ENCODE peak calls at places on chromosome 2, in seven cellular contexts. One of them, this sample, is unnamed.

GRCh38 chr2:61720911-61721310 is 132.9 kb downstream of the FAM161A start:
- DNase-seq in activated naive CD4-positive, alpha-beta T cell treated with anti-CD3 and anti-CD28 coated beads, Interleukin-2, amount 10 ng/mL, durations not matched to agents 7 days and 5 days: no peak
- DNase-seq in stimulated activated CD8-positive, alpha-beta memory T cell treated with anti-CD3 and anti-CD28 coated beads, Interleukin-7, amount 100 ng/mL, for 48 hours: no peak
- DNase-seq in NCI-H2029 treated with DMSO at 0.1 percent for 48 hours: no peak
- DNase-seq in NCI-H1048: no peak
- DNase-seq in A172: no peak
- DNase-seq in NCI-H1417: no peak
- DNase-seq in this sample: no peak

GRCh38 chr2:134301099-134301970 is 47.5 kb downstream of the MGAT5 start:
- DNase-seq in activated naive CD4-positive, alpha-beta T cell treated with anti-CD3 and anti-CD28 coated beads, Interleukin-2, amount 10 ng/mL, durations not matched to agents 7 days and 5 days: no peak
- DNase-seq in stimulated activated CD8-positive, alpha-beta memory T cell treated with anti-CD3 and anti-CD28 coated beads, Interleukin-7, amount 100 ng/mL, for 48 hours: no peak
- DNase-seq in NCI-H2029 treated with DMSO at 0.1 percent for 48 hours: no peak
- DNase-seq in NCI-H1048: no peak
- DNase-seq in A172: peak
- DNase-seq in NCI-H1417: no peak
- DNase-seq in this sample: peak

GRCh38 chr2:46275995-46276394 is 21.2 kb upstream of the EPAS1 start:
- DNase-seq in activated naive CD4-positive, alpha-beta T cell treated with anti-CD3 and anti-CD28 coated beads, Interleukin-2, amount 10 ng/mL, durations not matched to agents 7 days and 5 days: peak
- DNase-seq in stimulated activated CD8-positive, alpha-beta memory T cell treated with anti-CD3 and anti-CD28 coated beads, Interleukin-7, amount 100 ng/mL, for 48 hours: no peak
- DNase-seq in NCI-H2029 treated with DMSO at 0.1 percent for 48 hours: no peak
- DNase-seq in NCI-H1048: no peak
- DNase-seq in A172: no peak
- DNase-seq in NCI-H1417: no peak
- DNase-seq in this sample: no peak

GRCh38 chr2:191959209-191959608 is 112.3 kb upstream of the CAVIN2 start:
- DNase-seq in activated naive CD4-positive, alpha-beta T cell treated with anti-CD3 and anti-CD28 coated beads, Interleukin-2, amount 10 ng/mL, durations not matched to agents 7 days and 5 days: no peak
- DNase-seq in stimulated activated CD8-positive, alpha-beta memory T cell treated with anti-CD3 and anti-CD28 coated beads, Interleukin-7, amount 100 ng/mL, for 48 hours: no peak
- DNase-seq in NCI-H2029 treated with DMSO at 0.1 percent for 48 hours: peak
- DNase-seq in NCI-H1048: no peak
- DNase-seq in A172: no peak
- DNase-seq in NCI-H1417: peak
- DNase-seq in this sample: no peak

GRCh38 chr2:130814931-130815680 is 21.6 kb upstream of the ARHGEF4 start:
- DNase-seq in activated naive CD4-positive, alpha-beta T cell treated with anti-CD3 and anti-CD28 coated beads, Interleukin-2, amount 10 ng/mL, durations not matched to agents 7 days and 5 days: no peak
- DNase-seq in stimulated activated CD8-positive, alpha-beta memory T cell treated with anti-CD3 and anti-CD28 coated beads, Interleukin-7, amount 100 ng/mL, for 48 hours: no peak
- DNase-seq in NCI-H2029 treated with DMSO at 0.1 percent for 48 hours: no peak
- DNase-seq in NCI-H1048: no peak
- DNase-seq in A172: no peak
- DNase-seq in NCI-H1417: no peak
- DNase-seq in this sample: no peak

GRCh38 chr2:241502281-241502680 is 6.1 kb downstream of the STK25 start:
- DNase-seq in activated naive CD4-positive, alpha-beta T cell treated with anti-CD3 and anti-CD28 coated beads, Interleukin-2, amount 10 ng/mL, durations not matched to agents 7 days and 5 days: no peak
- DNase-seq in stimulated activated CD8-positive, alpha-beta memory T cell treated with anti-CD3 and anti-CD28 coated beads, Interleukin-7, amount 100 ng/mL, for 48 hours: no peak
- DNase-seq in NCI-H2029 treated with DMSO at 0.1 percent for 48 hours: no peak
- DNase-seq in NCI-H1048: no peak
- DNase-seq in A172: no peak
- DNase-seq in NCI-H1417: no peak
- DNase-seq in this sample: no peak

GRCh38 chr2:3257166-3257565 is 120.5 kb downstream of the EIPR1 start:
- DNase-seq in activated naive CD4-positive, alpha-beta T cell treated with anti-CD3 and anti-CD28 coated beads, Interleukin-2, amount 10 ng/mL, durations not matched to agents 7 days and 5 days: no peak
- DNase-seq in stimulated activated CD8-positive, alpha-beta memory T cell treated with anti-CD3 and anti-CD28 coated beads, Interleukin-7, amount 100 ng/mL, for 48 hours: no peak
- DNase-seq in NCI-H2029 treated with DMSO at 0.1 percent for 48 hours: no peak
- DNase-seq in NCI-H1048: no peak
- DNase-seq in A172: no peak
- DNase-seq in NCI-H1417: peak
- DNase-seq in this sample: no peak

GRCh38 chr2:128979182-128979581 is 660.5 kb upstream of the HS6ST1 start:
- DNase-seq in activated naive CD4-positive, alpha-beta T cell treated with anti-CD3 and anti-CD28 coated beads, Interleukin-2, amount 10 ng/mL, durations not matched to agents 7 days and 5 days: no peak
- DNase-seq in stimulated activated CD8-positive, alpha-beta memory T cell treated with anti-CD3 and anti-CD28 coated beads, Interleukin-7, amount 100 ng/mL, for 48 hours: no peak
- DNase-seq in NCI-H2029 treated with DMSO at 0.1 percent for 48 hours: no peak
- DNase-seq in NCI-H1048: no peak
- DNase-seq in A172: no peak
- DNase-seq in NCI-H1417: no peak
- DNase-seq in this sample: no peak

GRCh38 chr2:15584767-15585469 is 6.8 kb upstream of the DDX1 start:
- DNase-seq in activated naive CD4-positive, alpha-beta T cell treated with anti-CD3 and anti-CD28 coated beads, Interleukin-2, amount 10 ng/mL, durations not matched to agents 7 days and 5 days: no peak
- DNase-seq in stimulated activated CD8-positive, alpha-beta memory T cell treated with anti-CD3 and anti-CD28 coated beads, Interleukin-7, amount 100 ng/mL, for 48 hours: no peak
- DNase-seq in NCI-H2029 treated with DMSO at 0.1 percent for 48 hours: no peak
- DNase-seq in NCI-H1048: no peak
- DNase-seq in A172: peak
- DNase-seq in NCI-H1417: no peak
- DNase-seq in this sample: no peak

GRCh38 chr2:65565681-65566080 is 133.3 kb upstream of the SPRED2 start:
- DNase-seq in activated naive CD4-positive, alpha-beta T cell treated with anti-CD3 and anti-CD28 coated beads, Interleukin-2, amount 10 ng/mL, durations not matched to agents 7 days and 5 days: no peak
- DNase-seq in stimulated activated CD8-positive, alpha-beta memory T cell treated with anti-CD3 and anti-CD28 coated beads, Interleukin-7, amount 100 ng/mL, for 48 hours: no peak
- DNase-seq in NCI-H2029 treated with DMSO at 0.1 percent for 48 hours: no peak
- DNase-seq in NCI-H1048: no peak
- DNase-seq in A172: no peak
- DNase-seq in NCI-H1417: no peak
- DNase-seq in this sample: no peak

GRCh38 chr2:211756266-211756665 is 782.3 kb downstream of the ERBB4 start:
- DNase-seq in activated naive CD4-positive, alpha-beta T cell treated with anti-CD3 and anti-CD28 coated beads, Interleukin-2, amount 10 ng/mL, durations not matched to agents 7 days and 5 days: no peak
- DNase-seq in stimulated activated CD8-positive, alpha-beta memory T cell treated with anti-CD3 and anti-CD28 coated beads, Interleukin-7, amount 100 ng/mL, for 48 hours: no peak
- DNase-seq in NCI-H2029 treated with DMSO at 0.1 percent for 48 hours: no peak
- DNase-seq in NCI-H1048: no peak
- DNase-seq in A172: no peak
- DNase-seq in NCI-H1417: no peak
- DNase-seq in this sample: no peak

GRCh38 chr2:8794923-8795825 is 42.2 kb downstream of the KIDINS220 start:
- DNase-seq in activated naive CD4-positive, alpha-beta T cell treated with anti-CD3 and anti-CD28 coated beads, Interleukin-2, amount 10 ng/mL, durations not matched to agents 7 days and 5 days: no peak
- DNase-seq in stimulated activated CD8-positive, alpha-beta memory T cell treated with anti-CD3 and anti-CD28 coated beads, Interleukin-7, amount 100 ng/mL, for 48 hours: no peak
- DNase-seq in NCI-H2029 treated with DMSO at 0.1 percent for 48 hours: no peak
- DNase-seq in NCI-H1048: no peak
- DNase-seq in A172: no peak
- DNase-seq in NCI-H1417: no peak
- DNase-seq in this sample: no peak

GRCh38 chr2:216664593-216665034 is 30.7 kb downstream of the IGFBP5 start:
- DNase-seq in activated naive CD4-positive, alpha-beta T cell treated with anti-CD3 and anti-CD28 coated beads, Interleukin-2, amount 10 ng/mL, durations not matched to agents 7 days and 5 days: no peak
- DNase-seq in stimulated activated CD8-positive, alpha-beta memory T cell treated with anti-CD3 and anti-CD28 coated beads, Interleukin-7, amount 100 ng/mL, for 48 hours: no peak
- DNase-seq in NCI-H2029 treated with DMSO at 0.1 percent for 48 hours: no peak
- DNase-seq in NCI-H1048: no peak
- DNase-seq in A172: peak
- DNase-seq in NCI-H1417: no peak
- DNase-seq in this sample: peak

GRCh38 chr2:221415789-221416188 is 156.3 kb downstream of the EPHA4 start:
- DNase-seq in activated naive CD4-positive, alpha-beta T cell treated with anti-CD3 and anti-CD28 coated beads, Interleukin-2, amount 10 ng/mL, durations not matched to agents 7 days and 5 days: no peak
- DNase-seq in stimulated activated CD8-positive, alpha-beta memory T cell treated with anti-CD3 and anti-CD28 coated beads, Interleukin-7, amount 100 ng/mL, for 48 hours: no peak
- DNase-seq in NCI-H2029 treated with DMSO at 0.1 percent for 48 hours: no peak
- DNase-seq in NCI-H1048: no peak
- DNase-seq in A172: no peak
- DNase-seq in NCI-H1417: no peak
- DNase-seq in this sample: no peak

GRCh38 chr2:72326759-72327158 is 179.1 kb upstream of the CYP26B1 start:
- DNase-seq in activated naive CD4-positive, alpha-beta T cell treated with anti-CD3 and anti-CD28 coated beads, Interleukin-2, amount 10 ng/mL, durations not matched to agents 7 days and 5 days: no peak
- DNase-seq in stimulated activated CD8-positive, alpha-beta memory T cell treated with anti-CD3 and anti-CD28 coated beads, Interleukin-7, amount 100 ng/mL, for 48 hours: no peak
- DNase-seq in NCI-H2029 treated with DMSO at 0.1 percent for 48 hours: no peak
- DNase-seq in NCI-H1048: no peak
- DNase-seq in A172: peak
- DNase-seq in NCI-H1417: no peak
- DNase-seq in this sample: peak

GRCh38 chr2:97714084-97714949 is 941 bp downstream of the ZAP70 start:
- DNase-seq in activated naive CD4-positive, alpha-beta T cell treated with anti-CD3 and anti-CD28 coated beads, Interleukin-2, amount 10 ng/mL, durations not matched to agents 7 days and 5 days: peak
- DNase-seq in stimulated activated CD8-positive, alpha-beta memory T cell treated with anti-CD3 and anti-CD28 coated beads, Interleukin-7, amount 100 ng/mL, for 48 hours: no peak
- DNase-seq in NCI-H2029 treated with DMSO at 0.1 percent for 48 hours: no peak
- DNase-seq in NCI-H1048: no peak
- DNase-seq in A172: no peak
- DNase-seq in NCI-H1417: peak
- DNase-seq in this sample: no peak

GRCh38 chr2:239832101-239832994 is 192.8 kb downstream of the NDUFA10 start:
- DNase-seq in activated naive CD4-positive, alpha-beta T cell treated with anti-CD3 and anti-CD28 coated beads, Interleukin-2, amount 10 ng/mL, durations not matched to agents 7 days and 5 days: no peak
- DNase-seq in stimulated activated CD8-positive, alpha-beta memory T cell treated with anti-CD3 and anti-CD28 coated beads, Interleukin-7, amount 100 ng/mL, for 48 hours: no peak
- DNase-seq in NCI-H2029 treated with DMSO at 0.1 percent for 48 hours: no peak
- DNase-seq in NCI-H1048: no peak
- DNase-seq in A172: no peak
- DNase-seq in NCI-H1417: no peak
- DNase-seq in this sample: no peak

GRCh38 chr2:63058742-63059433 is 8.3 kb downstream of the OTX1 start:
- DNase-seq in activated naive CD4-positive, alpha-beta T cell treated with anti-CD3 and anti-CD28 coated beads, Interleukin-2, amount 10 ng/mL, durations not matched to agents 7 days and 5 days: no peak
- DNase-seq in stimulated activated CD8-positive, alpha-beta memory T cell treated with anti-CD3 and anti-CD28 coated beads, Interleukin-7, amount 100 ng/mL, for 48 hours: no peak
- DNase-seq in NCI-H2029 treated with DMSO at 0.1 percent for 48 hours: no peak
- DNase-seq in NCI-H1048: no peak
- DNase-seq in A172: no peak
- DNase-seq in NCI-H1417: peak
- DNase-seq in this sample: no peak

GRCh38 chr2:126656311-126657145 is 570 bp downstream of the GYPC start:
- DNase-seq in activated naive CD4-positive, alpha-beta T cell treated with anti-CD3 and anti-CD28 coated beads, Interleukin-2, amount 10 ng/mL, durations not matched to agents 7 days and 5 days: peak
- DNase-seq in stimulated activated CD8-positive, alpha-beta memory T cell treated with anti-CD3 and anti-CD28 coated beads, Interleukin-7, amount 100 ng/mL, for 48 hours: no peak
- DNase-seq in NCI-H2029 treated with DMSO at 0.1 percent for 48 hours: no peak
- DNase-seq in NCI-H1048: no peak
- DNase-seq in A172: peak
- DNase-seq in NCI-H1417: no peak
- DNase-seq in this sample: peak

This sample was measured in Daoy.